ENCODE peak calls at places on chromosome 1, in four cellular contexts. L is GM03348, J is globus pallidus, R is NCI-H1417. N is an unnamed sample.

GRCh38 chr1:42951588-42951987 is 7.1 kb downstream of the SLC2A1 start:
- DNase-seq in L (no peak), R (no peak), J (no peak), N (no peak)

GRCh38 chr1:24830680-24831272 is 85.5 kb downstream of the CLIC4 start:
- DNase-seq in L (peak; percentile 51), J (peak; percentile 85), R (peak; percentile 11), N (no peak)

GRCh38 chr1:85898861-85899260 is 190.6 kb upstream of the ZNHIT6 start:
- DNase-seq in L (peak; percentile 2), R (no peak), J (no peak), N (no peak)

GRCh38 chr1:46401514-46401913 is 7.4 kb downstream of the FAAH start:
- DNase-seq in L (no peak), R (no peak), J (peak; percentile 66), N (no peak)

GRCh38 chr1:35894183-35894582 is 11.2 kb downstream of the AGO1 start:
- DNase-seq in R (no peak), L (no peak), J (peak; percentile 46), N (no peak)

GRCh38 chr1:223364685-223365382 is 858 bp upstream of the SUSD4 start:
- DNase-seq in J (no peak), R (peak; percentile 70), L (no peak), N (peak; percentile 61)

GRCh38 chr1:181127898-181128453 is 39.5 kb downstream of the IER5 start:
- DNase-seq in J (no peak), R (no peak), L (no peak), N (no peak)

GRCh38 chr1:69671363-69672010 is 103.8 kb downstream of the LRRC7 start:
- DNase-seq in J (peak; percentile 44), R (no peak), L (no peak), N (no peak)

GRCh38 chr1:117572546-117572945 is 33.3 kb upstream of the TENT5C start:
- DNase-seq in R (no peak), L (no peak), J (no peak), N (no peak)

GRCh38 chr1:206909167-206909882 is 12.1 kb downstream of the IL24 start:
- DNase-seq in R (peak; percentile 85), L (peak; percentile 48), J (no peak), N (peak; percentile 76)

GRCh38 chr1:42177551-42177981 is 13.0 kb upstream of the GUCA2A start:
- DNase-seq in J (peak; percentile 79), L (no peak), R (peak; percentile 12), N (no peak)

GRCh38 chr1:38135621-38136414 is 89.2 kb upstream of the POU3F1 start:
- DNase-seq in L (no peak), J (no peak), R (no peak), N (peak; percentile 38)

GRCh38 chr1:12477936-12478611 is 139.9 kb downstream of the DHRS3 start:
- DNase-seq in R (peak; percentile 73), J (no peak), L (peak; percentile 91), N (no peak)

GRCh38 chr1:113782451-113782850 is 23.2 kb upstream of the PHTF1 start:
- DNase-seq in J (no peak), R (no peak), L (no peak), N (no peak)

GRCh38 chr1:100860397-100860991 is 34.1 kb downstream of the EXTL2 start:
- DNase-seq in L (no peak), J (no peak), R (no peak), N (no peak)

N was measured in WTC11.